ENCODE peak calls at places on chromosomes 6 and 20, in four cellular contexts. Q, Y, J and R are unnamed samples.

GRCh38 chr6:33983109-33983475 is 162.8 kb downstream of the GRM4 start:
- ATAC-seq in J (no peak), Q (no peak), Y (peak), R (no peak)

GRCh38 chr6:113626470-113626869 is 230.7 kb upstream of the MARCKS start:
- ATAC-seq in J (no peak), Y (no peak), Q (no peak), R (no peak)

GRCh38 chr6:131721161-131721560 is 10.3 kb upstream of the CTAGE9 start:
- ATAC-seq in J (no peak), Y (no peak), Q (no peak), R (no peak)

GRCh38 chr6:85580104-85580877 is 13.4 kb downstream of the SNX14 start:
- ATAC-seq in J (no peak), Q (no peak), Y (peak), R (peak)

GRCh38 chr20:10507052-10507451 is 71.9 kb downstream of the SLX4IP start:
- ATAC-seq in Y (no peak), J (no peak), Q (no peak), R (no peak)

GRCh38 chr6:165605182-165605875 is 57.7 kb downstream of the PDE10A start:
- ATAC-seq in J (no peak), Q (no peak), Y (no peak), R (no peak)

GRCh38 chr20:17518339-17519052 is 12.7 kb downstream of the BFSP1 start:
- ATAC-seq in Q (no peak), Y (no peak), J (no peak), R (no peak)

GRCh38 chr6:143747347-143747842 is 69.6 kb downstream of the PHACTR2 start:
- ATAC-seq in J (no peak), Y (no peak), Q (no peak), R (no peak)

GRCh38 chr20:61803903-61804804 is 261.5 kb downstream of the TAF4 start:
- ATAC-seq in J (peak), Q (peak), Y (no peak), R (peak)

GRCh38 chr6:159094444-159095252 is 49.9 kb upstream of the TAGAP start:
- ATAC-seq in Y (no peak), Q (peak), J (peak), R (peak)

GRCh38 chr20:63497946-63498935 is 642 bp downstream of the EEF1A2 start:
- ATAC-seq in Q (no peak), J (no peak), Y (peak), R (peak)

GRCh38 chr6:14720411-14721102 is 525.3 kb upstream of the JARID2 start:
- ATAC-seq in Y (no peak), Q (no peak), J (no peak), R (no peak)

GRCh38 chr6:9456241-9456658 is 958.6 kb downstream of the TFAP2A start:
- ATAC-seq in J (no peak), Q (no peak), Y (peak), R (no peak)

GRCh38 chr6:13635948-13636658 is 21.0 kb downstream of the NOL7 start:
- ATAC-seq in J (no peak), Y (no peak), Q (peak), R (no peak)

GRCh38 chr6:28876702-28877101 is 47.1 kb downstream of the TRIM27 start:
- ATAC-seq in J (no peak), Q (peak), Y (no peak), R (no peak)

GRCh38 chr6:130034815-130035146 is 16.4 kb downstream of the L3MBTL3 start:
- ATAC-seq in Y (no peak), J (no peak), Q (no peak), R (no peak)